ENCODE peak calls at places on chromosomes 16 and 17, in seven cellular contexts. V is ascending aorta, H is pancreas, A is heart left ventricle, Q is Panc1, Y is cardiac muscle cell, Z is A673. R is an unnamed sample. For H3K36me3, the result is how much of the 10 kb centered on the place peaks cover.

GRCh38 chr16:13429411-13429810 is 490.5 kb upstream of the ERCC4 start:
- DNase-seq in V (no peak), H (no peak), Q (no peak), A (no peak), Y (no peak), Z (no peak), R (no peak)

GRCh38 chr16:16052916-16053315 is 103.5 kb downstream of the ABCC1 start:
- DNase-seq in Q (no peak), Z (no peak), V (no peak), Y (no peak), H (no peak), A (no peak), R (no peak)

GRCh38 chr16:27449434-27450188 is 47.6 kb downstream of the IL21R start:
- DNase-seq in A (no peak), Z (no peak), Y (no peak), V (no peak), H (peak), Q (no peak), R (no peak)

GRCh38 chr17:62823111-62823895 is 15.2 kb upstream of the MARCHF10 start:
- DNase-seq in V (no peak), Z (no peak), Y (peak), H (no peak), A (no peak), Q (no peak), R (no peak)

GRCh38 chr17:66426397-66427033 is 124.1 kb downstream of the PRKCA start:
- DNase-seq in Q (no peak), Z (peak), Y (peak), V (no peak), H (no peak), A (no peak), R (no peak)

GRCh38 chr17:13477180-13477611 is 124.5 kb downstream of the HS3ST3A1 start:
- DNase-seq in H (no peak), Q (no peak), A (no peak), Y (peak), Z (no peak), V (no peak), R (no peak)

GRCh38 chr17:81272616-81273015 is 22.5 kb downstream of the SLC38A10 start:
- DNase-seq in Y (no peak), Q (no peak), Z (no peak), A (no peak), H (peak), V (no peak), R (no peak)

GRCh38 chr16:75236736-75237397 is 14.6 kb downstream of the BCAR1 start:
- DNase-seq in A (no peak), H (peak), V (no peak), Q (no peak), Z (no peak), Y (no peak), R (no peak)

GRCh38 chr16:11474617-11475291 is 112.0 kb downstream of the LITAF start:
- DNase-seq in A (no peak), Y (no peak), V (no peak), Z (no peak), Q (no peak), H (no peak), R (peak)

GRCh38 chr17:49285716-49286115 is 55.1 kb upstream of the PHOSPHO1 start:
- DNase-seq in V (no peak), H (no peak), A (no peak), Y (no peak), Q (no peak), Z (no peak), R (peak)

GRCh38 chr16:72474511-72475123 is 302.7 kb upstream of the PMFBP1 start:
- DNase-seq in A (no peak), Y (peak), V (no peak), Z (no peak), H (no peak), Q (peak), R (no peak)

DNA sequence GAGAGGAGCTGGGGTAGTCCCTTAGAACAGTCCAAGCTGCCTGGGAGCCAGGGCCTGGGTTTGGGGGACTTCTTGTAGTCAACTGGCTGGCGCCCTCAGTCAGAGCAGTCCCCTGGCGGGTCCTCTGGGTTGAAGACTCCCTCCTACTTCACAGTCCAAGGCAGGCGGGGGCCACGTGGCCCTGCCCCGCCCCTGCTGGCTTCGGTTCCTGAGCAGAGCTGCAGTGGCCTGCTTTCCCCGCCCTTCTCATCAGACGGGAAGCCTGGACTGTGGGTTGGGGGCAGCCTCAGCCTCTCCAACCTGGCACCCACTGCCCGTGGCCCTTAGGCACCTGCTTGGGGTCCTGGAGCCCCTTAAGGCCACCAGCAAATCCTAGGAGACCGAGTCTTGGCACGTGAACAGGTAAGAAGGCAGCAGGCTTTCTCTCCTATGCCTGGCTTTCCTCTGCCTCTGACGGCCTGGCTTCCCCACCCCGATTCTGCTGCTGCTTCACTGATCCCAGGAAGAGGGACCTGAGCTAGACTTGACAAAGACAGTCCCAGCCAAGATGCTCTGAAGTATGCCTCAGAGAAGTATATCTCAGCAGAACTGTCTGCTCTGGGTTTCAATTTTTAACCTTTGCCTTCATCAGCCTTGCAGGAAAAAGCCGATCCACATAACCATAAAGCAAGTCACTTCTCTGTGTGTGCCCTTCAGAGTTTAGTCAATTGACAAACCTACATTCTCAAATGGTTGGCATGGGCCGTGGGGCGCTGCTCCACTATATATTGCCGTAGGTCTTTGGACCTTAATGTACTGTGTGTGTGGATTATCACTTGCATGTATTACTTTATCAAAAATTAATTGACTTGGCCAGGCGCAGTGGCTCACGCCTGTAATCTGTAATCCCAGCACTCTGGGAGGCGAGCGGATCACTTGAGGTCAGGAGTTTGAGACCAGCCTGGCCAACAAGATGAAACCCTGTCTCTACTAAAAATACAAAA is 56.3 kb downstream of the SF3B3 start:
- DNase-seq in Z (no peak), Q (no peak), Y (no peak), H (no peak), A (peak), V (peak), R (no peak)
- H3K27ac ChIP-seq in Z (no peak), Q (peak), Y (no peak), H (no peak), A (no peak), V (peak), R (no peak)

GRCh38 chr16:50290856-50291255 is 24.5 kb downstream of the ADCY7 start:
- DNase-seq in Y (no peak), V (no peak), H (peak), Z (no peak), A (no peak), Q (no peak), R (no peak)

GRCh38 chr16:50292566-50292948 is 26.2 kb downstream of the ADCY7 start:
- DNase-seq in Z (no peak), V (no peak), Y (no peak), A (no peak), H (peak), Q (no peak), R (no peak)

GRCh38 chr16:50293994-50294855 is 27.9 kb downstream of the ADCY7 start:
- DNase-seq in Y (no peak), Q (no peak), Z (no peak), V (no peak), A (no peak), H (peak), R (peak)

GRCh38 chr16:50291719-50292565 is 25.6 kb downstream of the ADCY7 start:
- DNase-seq in V (no peak), Z (no peak), H (peak), A (no peak), Y (no peak), Q (no peak), R (no peak)

GRCh38 chr16:50293041-50293783 is 26.9 kb downstream of the ADCY7 start:
- DNase-seq in Z (no peak), Y (no peak), Q (no peak), A (no peak), H (peak), V (no peak), R (no peak)
- H3K36me3 ChIP-seq in Z (under half), Y (under half), Q (under half), A (under half), H (under half), V (under half), R (under half)

GRCh38 chr17:2926019-2926650 is 129.9 kb downstream of the RAP1GAP2 start:
- DNase-seq in H (peak), Q (no peak), Y (no peak), V (no peak), Z (no peak), A (no peak), R (no peak)
- TF ChIP-seq CTCF in H (no peak), Q (no peak), Y (no peak), V (no peak), Z (no peak), A (no peak), R (no peak)

GRCh38 chr17:7575959-7576358 is 3.5 kb upstream of the CD68 start:
- DNase-seq in V (no peak), Q (no peak), A (no peak), H (no peak), Y (no peak), Z (no peak), R (no peak)

GRCh38 chr17:7579001-7579838 is at the start of gene CD68:
- DNase-seq in Z (peak), A (peak), H (no peak), V (peak), Y (peak), Q (peak), R (peak)

GRCh38 chr17:7576432-7576937 is 3.0 kb upstream of the CD68 start:
- DNase-seq in V (no peak), A (no peak), Z (no peak), Q (no peak), Y (no peak), H (no peak), R (no peak)

GRCh38 chr17:7575481-7575883 is 4.0 kb upstream of the CD68 start:
- DNase-seq in V (no peak), A (no peak), H (no peak), Y (no peak), Z (no peak), Q (no peak), R (no peak)

GRCh38 chr17:7577327-7578199 is 1.9 kb upstream of the CD68 start:
- DNase-seq in H (no peak), Y (no peak), V (no peak), Z (no peak), Q (no peak), A (no peak), R (peak)
- H3K27ac ChIP-seq in H (no peak), Y (no peak), V (no peak), Z (no peak), Q (no peak), A (no peak), R (no peak)

DNA sequence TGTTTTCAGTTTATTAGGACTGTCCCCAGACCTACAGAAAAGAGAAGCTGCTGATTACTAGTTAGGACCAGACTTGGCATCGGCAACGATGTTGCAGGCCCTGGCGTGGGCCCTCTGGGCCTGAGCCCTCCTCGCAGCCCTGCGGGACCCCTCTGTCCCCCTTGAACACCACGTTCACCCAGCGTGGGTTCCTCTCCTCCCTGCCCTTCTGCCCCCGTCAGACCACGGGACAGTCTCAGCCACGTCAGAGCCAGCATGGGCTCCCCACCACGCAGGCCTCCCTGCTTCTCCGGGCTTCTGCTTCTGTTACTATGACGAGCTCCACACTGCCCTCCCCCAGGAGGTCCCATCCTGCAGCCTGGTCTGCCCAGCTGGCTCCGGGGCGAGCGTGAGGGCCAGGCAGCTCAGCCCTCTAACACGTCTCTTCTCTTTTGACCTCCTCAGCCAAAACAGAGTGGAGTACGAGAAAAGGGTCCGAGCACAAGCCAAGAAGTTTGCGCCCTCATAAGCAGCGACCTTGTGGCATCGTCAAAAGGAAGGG is 9.1 kb upstream of the BAIAP3 start:
- DNase-seq in Y (no peak), H (no peak), Q (no peak), A (no peak), V (no peak), Z (no peak), R (no peak)
- H3K36me3 ChIP-seq in Y (under half), H (under half), Q (under half), A (under half), V (half or more), Z (half or more), R (under half)

R was measured in right lobe of liver.